ENCODE peak calls at places on chromosome X, in eight cellular contexts. One of them, this sample, is unnamed.
A peak's percentile ranks its signal among the peaks of the same experiment; 100 is the strongest.

GRCh38 chrX:33434256-33435092 is 223.1 kb upstream of the DMD start:
- DNase-seq in CD8-positive, alpha-beta memory T cell: peak; percentile 13
- DNase-seq in upper lobe of left lung: no peak
- DNase-seq in AG04450: peak; percentile 0
- DNase-seq in A673: peak; percentile 63
- DNase-seq in transverse colon: peak; percentile 43
- DNase-seq in CD8-positive, alpha-beta T cell: no peak
- DNase-seq in OCI-LY7: peak; percentile 73
- DNase-seq in this sample: peak; percentile 27

GRCh38 chrX:15567886-15568616 is 32.7 kb downstream of the ACE2 start:
- DNase-seq in CD8-positive, alpha-beta memory T cell: no peak
- DNase-seq in upper lobe of left lung: no peak
- DNase-seq in AG04450: no peak
- DNase-seq in A673: no peak
- DNase-seq in transverse colon: no peak
- DNase-seq in CD8-positive, alpha-beta T cell: no peak
- DNase-seq in OCI-LY7: no peak
- DNase-seq in this sample: no peak

GRCh38 chrX:150831863-150832262 is 66.6 kb downstream of the CD99L2 start:
- DNase-seq in CD8-positive, alpha-beta memory T cell: no peak
- DNase-seq in upper lobe of left lung: no peak
- DNase-seq in AG04450: no peak
- DNase-seq in A673: no peak
- DNase-seq in transverse colon: no peak
- DNase-seq in CD8-positive, alpha-beta T cell: no peak
- DNase-seq in OCI-LY7: no peak
- DNase-seq in this sample: no peak

GRCh38 chrX:68411729-68412128 is 21.6 kb downstream of the OPHN1 start:
- DNase-seq in CD8-positive, alpha-beta memory T cell: no peak
- DNase-seq in upper lobe of left lung: no peak
- DNase-seq in AG04450: no peak
- DNase-seq in A673: no peak
- DNase-seq in transverse colon: no peak
- DNase-seq in CD8-positive, alpha-beta T cell: no peak
- DNase-seq in OCI-LY7: no peak
- DNase-seq in this sample: no peak

GRCh38 chrX:638482-639131 is 8.0 kb downstream of the SHOX start:
- DNase-seq in CD8-positive, alpha-beta memory T cell: no peak
- DNase-seq in upper lobe of left lung: no peak
- DNase-seq in AG04450: no peak
- DNase-seq in A673: no peak
- DNase-seq in transverse colon: peak; percentile 41
- DNase-seq in CD8-positive, alpha-beta T cell: no peak
- DNase-seq in OCI-LY7: no peak
- DNase-seq in this sample: no peak

GRCh38 chrX:67779099-67779498 is 235.3 kb downstream of the AR start:
- DNase-seq in CD8-positive, alpha-beta memory T cell: no peak
- DNase-seq in upper lobe of left lung: no peak
- DNase-seq in AG04450: no peak
- DNase-seq in A673: no peak
- DNase-seq in transverse colon: no peak
- DNase-seq in CD8-positive, alpha-beta T cell: no peak
- DNase-seq in OCI-LY7: no peak
- DNase-seq in this sample: no peak

GRCh38 chrX:122565952-122566351 is 618.1 kb upstream of the GRIA3 start:
- DNase-seq in CD8-positive, alpha-beta memory T cell: no peak
- DNase-seq in upper lobe of left lung: no peak
- DNase-seq in AG04450: peak; percentile 24
- DNase-seq in A673: no peak
- DNase-seq in transverse colon: no peak
- DNase-seq in CD8-positive, alpha-beta T cell: no peak
- DNase-seq in OCI-LY7: no peak
- DNase-seq in this sample: no peak

GRCh38 chrX:63713510-63713909 is 71.5 kb downstream of the ARHGEF9 start:
- DNase-seq in CD8-positive, alpha-beta memory T cell: no peak
- DNase-seq in upper lobe of left lung: no peak
- DNase-seq in AG04450: no peak
- DNase-seq in A673: no peak
- DNase-seq in transverse colon: no peak
- DNase-seq in CD8-positive, alpha-beta T cell: no peak
- DNase-seq in OCI-LY7: no peak
- DNase-seq in this sample: no peak

GRCh38 chrX:135688137-135688536 is 25.3 kb upstream of the CT45A1 start:
- DNase-seq in CD8-positive, alpha-beta memory T cell: no peak
- DNase-seq in upper lobe of left lung: no peak
- DNase-seq in AG04450: no peak
- DNase-seq in A673: peak; percentile 19
- DNase-seq in transverse colon: no peak
- DNase-seq in CD8-positive, alpha-beta T cell: no peak
- DNase-seq in OCI-LY7: no peak
- DNase-seq in this sample: no peak

GRCh38 chrX:135477576-135477975 is 42.9 kb upstream of the INTS6L start:
- DNase-seq in CD8-positive, alpha-beta memory T cell: peak; percentile 33
- DNase-seq in upper lobe of left lung: no peak
- DNase-seq in AG04450: no peak
- DNase-seq in A673: peak; percentile 88
- DNase-seq in transverse colon: peak; percentile 47
- DNase-seq in CD8-positive, alpha-beta T cell: no peak
- DNase-seq in OCI-LY7: peak; percentile 24
- DNase-seq in this sample: peak; percentile 15

GRCh38 chrX:138748480-138748879 is 37.0 kb upstream of the FGF13 start:
- DNase-seq in CD8-positive, alpha-beta memory T cell: no peak
- DNase-seq in upper lobe of left lung: no peak
- DNase-seq in AG04450: no peak
- DNase-seq in A673: peak; percentile 55
- DNase-seq in transverse colon: no peak
- DNase-seq in CD8-positive, alpha-beta T cell: no peak
- DNase-seq in OCI-LY7: peak; percentile 16
- DNase-seq in this sample: no peak

GRCh38 chrX:110420771-110421498 is 62.3 kb downstream of the RTL9 start:
- DNase-seq in CD8-positive, alpha-beta memory T cell: no peak
- DNase-seq in upper lobe of left lung: no peak
- DNase-seq in AG04450: no peak
- DNase-seq in A673: peak; percentile 27
- DNase-seq in transverse colon: no peak
- DNase-seq in CD8-positive, alpha-beta T cell: no peak
- DNase-seq in OCI-LY7: no peak
- DNase-seq in this sample: no peak

GRCh38 chrX:115449742-115450141 is 111.2 kb upstream of the PLS3 start:
- DNase-seq in CD8-positive, alpha-beta memory T cell: no peak
- DNase-seq in upper lobe of left lung: no peak
- DNase-seq in AG04450: no peak
- DNase-seq in A673: no peak
- DNase-seq in transverse colon: no peak
- DNase-seq in CD8-positive, alpha-beta T cell: no peak
- DNase-seq in OCI-LY7: no peak
- DNase-seq in this sample: no peak

GRCh38 chrX:2395261-2395850 is 105.4 kb downstream of the DHRSX start:
- DNase-seq in CD8-positive, alpha-beta memory T cell: no peak
- DNase-seq in upper lobe of left lung: peak; percentile 39
- DNase-seq in AG04450: no peak
- DNase-seq in A673: no peak
- DNase-seq in transverse colon: no peak
- DNase-seq in CD8-positive, alpha-beta T cell: no peak
- DNase-seq in OCI-LY7: no peak
- DNase-seq in this sample: no peak

GRCh38 chrX:100409316-100410082 is 574 bp downstream of the PCDH19 start:
- DNase-seq in CD8-positive, alpha-beta memory T cell: no peak
- DNase-seq in upper lobe of left lung: peak; percentile 58
- DNase-seq in AG04450: no peak
- DNase-seq in A673: no peak
- DNase-seq in transverse colon: no peak
- DNase-seq in CD8-positive, alpha-beta T cell: no peak
- DNase-seq in OCI-LY7: no peak
- DNase-seq in this sample: no peak

GRCh38 chrX:100410901-100411801 is 1.1 kb upstream of the PCDH19 start:
- DNase-seq in CD8-positive, alpha-beta memory T cell: no peak
- DNase-seq in upper lobe of left lung: peak; percentile 55
- DNase-seq in AG04450: no peak
- DNase-seq in A673: no peak
- DNase-seq in transverse colon: no peak
- DNase-seq in CD8-positive, alpha-beta T cell: no peak
- DNase-seq in OCI-LY7: no peak
- DNase-seq in this sample: no peak

GRCh38 chrX:100411802-100412333 is 1.8 kb upstream of the PCDH19 start:
- DNase-seq in CD8-positive, alpha-beta memory T cell: no peak
- DNase-seq in upper lobe of left lung: peak; percentile 29
- DNase-seq in AG04450: no peak
- DNase-seq in A673: no peak
- DNase-seq in transverse colon: no peak
- DNase-seq in CD8-positive, alpha-beta T cell: no peak
- DNase-seq in OCI-LY7: no peak
- DNase-seq in this sample: no peak

GRCh38 chrX:100410083-100410590 is at the start of gene PCDH19:
- DNase-seq in CD8-positive, alpha-beta memory T cell: no peak
- DNase-seq in upper lobe of left lung: peak; percentile 87
- DNase-seq in AG04450: no peak
- DNase-seq in A673: peak; percentile 73
- DNase-seq in transverse colon: peak; percentile 42
- DNase-seq in CD8-positive, alpha-beta T cell: no peak
- DNase-seq in OCI-LY7: no peak
- DNase-seq in this sample: no peak

DNA sequence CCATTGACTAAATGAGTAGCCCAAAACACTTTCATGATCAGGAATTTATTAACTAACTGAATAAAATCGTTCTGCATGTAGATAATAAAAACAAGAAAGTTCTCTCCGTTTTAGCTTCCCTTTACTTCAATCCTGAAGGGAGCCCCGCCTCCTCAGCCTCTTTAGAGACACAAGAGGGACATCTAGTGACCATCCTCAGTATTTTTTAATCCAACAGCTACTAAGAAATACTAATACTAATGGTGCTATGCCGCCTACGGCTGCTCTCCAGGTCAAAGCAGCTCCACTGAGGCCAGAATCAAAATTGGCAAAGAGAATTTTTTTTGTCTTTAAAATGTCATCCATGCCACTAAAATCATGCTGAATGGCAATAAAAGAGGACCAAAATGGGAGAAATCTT is 3.2 kb upstream of the PCDH19 start:
- DNase-seq in CD8-positive, alpha-beta memory T cell: no peak
- DNase-seq in upper lobe of left lung: no peak
- DNase-seq in AG04450: no peak
- DNase-seq in A673: peak; percentile 77
- DNase-seq in transverse colon: peak; percentile 33
- DNase-seq in CD8-positive, alpha-beta T cell: no peak
- DNase-seq in OCI-LY7: peak; percentile 38
- DNase-seq in this sample: no peak
- H3K4me3 ChIP-seq in CD8-positive, alpha-beta memory T cell: no peak overlapping the region
- H3K4me3 ChIP-seq in upper lobe of left lung: no peak overlapping the region
- H3K4me3 ChIP-seq in AG04450: no peak overlapping the region
- H3K4me3 ChIP-seq in A673: no peak overlapping the region
- H3K4me3 ChIP-seq in transverse colon: no peak overlapping the region
- H3K4me3 ChIP-seq in CD8-positive, alpha-beta T cell: no peak overlapping the region
- H3K4me3 ChIP-seq in OCI-LY7: no peak overlapping the region
- H3K4me3 ChIP-seq in this sample: no peak overlapping the region

GRCh38 chrX:20681691-20682090 is 415.0 kb upstream of the RPS6KA3 start:
- DNase-seq in CD8-positive, alpha-beta memory T cell: no peak
- DNase-seq in upper lobe of left lung: no peak
- DNase-seq in AG04450: no peak
- DNase-seq in A673: no peak
- DNase-seq in transverse colon: no peak
- DNase-seq in CD8-positive, alpha-beta T cell: no peak
- DNase-seq in OCI-LY7: no peak
- DNase-seq in this sample: no peak
- H3K9me3 ChIP-seq in CD8-positive, alpha-beta memory T cell: no peaks in the 10 kb centered on the region
- H3K9me3 ChIP-seq in upper lobe of left lung: no peaks in the 10 kb centered on the region
- H3K9me3 ChIP-seq in AG04450: no peaks in the 10 kb centered on the region
- H3K9me3 ChIP-seq in A673: no peaks in the 10 kb centered on the region
- H3K9me3 ChIP-seq in transverse colon: no peaks in the 10 kb centered on the region
- H3K9me3 ChIP-seq in CD8-positive, alpha-beta T cell: no peaks in the 10 kb centered on the region
- H3K9me3 ChIP-seq in OCI-LY7: no peaks in the 10 kb centered on the region
- H3K9me3 ChIP-seq in this sample: no peaks in the 10 kb centered on the region

GRCh38 chrX:38811515-38812239 is 10.4 kb downstream of the MID1IP1 start:
- DNase-seq in CD8-positive, alpha-beta memory T cell: peak; percentile 47
- DNase-seq in upper lobe of left lung: no peak
- DNase-seq in AG04450: no peak
- DNase-seq in A673: no peak
- DNase-seq in transverse colon: no peak
- DNase-seq in CD8-positive, alpha-beta T cell: no peak
- DNase-seq in OCI-LY7: no peak
- DNase-seq in this sample: no peak
- H3K4me3 ChIP-seq in CD8-positive, alpha-beta memory T cell: peak overlapping the region; percentile 2
- H3K4me3 ChIP-seq in upper lobe of left lung: no peak overlapping the region
- H3K4me3 ChIP-seq in AG04450: no peak overlapping the region
- H3K4me3 ChIP-seq in A673: no peak overlapping the region
- H3K4me3 ChIP-seq in transverse colon: no peak overlapping the region
- H3K4me3 ChIP-seq in CD8-positive, alpha-beta T cell: no peak overlapping the region
- H3K4me3 ChIP-seq in OCI-LY7: no peak overlapping the region
- H3K4me3 ChIP-seq in this sample: no peak overlapping the region

GRCh38 chrX:143165778-143166177 is 140.1 kb downstream of the SPANXN4 start:
- DNase-seq in CD8-positive, alpha-beta memory T cell: no peak
- DNase-seq in upper lobe of left lung: no peak
- DNase-seq in AG04450: no peak
- DNase-seq in A673: no peak
- DNase-seq in transverse colon: no peak
- DNase-seq in CD8-positive, alpha-beta T cell: no peak
- DNase-seq in OCI-LY7: no peak
- DNase-seq in this sample: no peak

GRCh38 chrX:143171703-143172102 is 146.0 kb downstream of the SPANXN4 start:
- DNase-seq in CD8-positive, alpha-beta memory T cell: no peak
- DNase-seq in upper lobe of left lung: no peak
- DNase-seq in AG04450: no peak
- DNase-seq in A673: no peak
- DNase-seq in transverse colon: no peak
- DNase-seq in CD8-positive, alpha-beta T cell: no peak
- DNase-seq in OCI-LY7: no peak
- DNase-seq in this sample: no peak
- H3K9me3 ChIP-seq in CD8-positive, alpha-beta memory T cell: no peaks in the 10 kb centered on the region
- H3K9me3 ChIP-seq in upper lobe of left lung: no peaks in the 10 kb centered on the region
- H3K9me3 ChIP-seq in AG04450: no peaks in the 10 kb centered on the region
- H3K9me3 ChIP-seq in A673: peaks cover 26% of the 10 kb centered on the region
- H3K9me3 ChIP-seq in transverse colon: no peaks in the 10 kb centered on the region
- H3K9me3 ChIP-seq in CD8-positive, alpha-beta T cell: no peaks in the 10 kb centered on the region
- H3K9me3 ChIP-seq in OCI-LY7: no peaks in the 10 kb centered on the region
- H3K9me3 ChIP-seq in this sample: peaks cover 4% of the 10 kb centered on the region

GRCh38 chrX:108331126-108331909 is 106.9 kb downstream of the COL4A6 start:
- DNase-seq in CD8-positive, alpha-beta memory T cell: no peak
- DNase-seq in upper lobe of left lung: no peak
- DNase-seq in AG04450: no peak
- DNase-seq in A673: no peak
- DNase-seq in transverse colon: no peak
- DNase-seq in CD8-positive, alpha-beta T cell: no peak
- DNase-seq in OCI-LY7: no peak
- DNase-seq in this sample: no peak
- H3K4me3 ChIP-seq in CD8-positive, alpha-beta memory T cell: no peak overlapping the region
- H3K4me3 ChIP-seq in upper lobe of left lung: no peak overlapping the region
- H3K4me3 ChIP-seq in AG04450: no peak overlapping the region
- H3K4me3 ChIP-seq in A673: no peak overlapping the region
- H3K4me3 ChIP-seq in transverse colon: no peak overlapping the region
- H3K4me3 ChIP-seq in CD8-positive, alpha-beta T cell: no peak overlapping the region
- H3K4me3 ChIP-seq in OCI-LY7: no peak overlapping the region
- H3K4me3 ChIP-seq in this sample: no peak overlapping the region

GRCh38 chrX:153304988-153305736 is 16.4 kb downstream of the PNMA6F start:
- DNase-seq in CD8-positive, alpha-beta memory T cell: no peak
- DNase-seq in upper lobe of left lung: no peak
- DNase-seq in AG04450: no peak
- DNase-seq in A673: no peak
- DNase-seq in transverse colon: no peak
- DNase-seq in CD8-positive, alpha-beta T cell: no peak
- DNase-seq in OCI-LY7: no peak
- DNase-seq in this sample: no peak
- H3K9me3 ChIP-seq in CD8-positive, alpha-beta memory T cell: no peaks in the 10 kb centered on the region
- H3K9me3 ChIP-seq in upper lobe of left lung: no peaks in the 10 kb centered on the region
- H3K9me3 ChIP-seq in AG04450: no peaks in the 10 kb centered on the region
- H3K9me3 ChIP-seq in A673: no peaks in the 10 kb centered on the region
- H3K9me3 ChIP-seq in transverse colon: no peaks in the 10 kb centered on the region
- H3K9me3 ChIP-seq in CD8-positive, alpha-beta T cell: no peaks in the 10 kb centered on the region
- H3K9me3 ChIP-seq in OCI-LY7: no peaks in the 10 kb centered on the region
- H3K9me3 ChIP-seq in this sample: no peaks in the 10 kb centered on the region